ENCODE peak calls at places on chromosome 16, in ten cellular contexts. C, N, P, F, U, Z, W, Y, Q and O are unnamed samples.

GRCh38 chr16:27181020-27181419 is 22.3 kb upstream of the KDM8 start:
- DNase-seq in C (no peak), Y (peak), F (no peak), Q (no peak), U (no peak), W (no peak), N (no peak), P (no peak), Z (no peak), O (no peak)

GRCh38 chr16:1707193-1707790 is 1.3 kb downstream of the MAPK8IP3 start:
- DNase-seq in F (peak), U (no peak), Y (no peak), Z (no peak), N (no peak), P (peak), C (no peak), W (peak), Q (no peak), O (no peak)

GRCh38 chr16:6111390-6111789 is 1013.8 kb upstream of the EEF2KMT start:
- DNase-seq in F (no peak), Q (no peak), N (no peak), P (no peak), W (peak), Z (no peak), U (no peak), C (no peak), Y (no peak), O (no peak)

GRCh38 chr16:87332150-87332549 is 15.0 kb upstream of the C16orf95 start:
- DNase-seq in U (no peak), F (no peak), Q (no peak), P (no peak), N (no peak), Y (peak), C (no peak), Z (no peak), W (peak), O (no peak)

GRCh38 chr16:67530013-67530939 is 1.6 kb downstream of the RIPOR1 start:
- DNase-seq in C (peak), Y (peak), F (no peak), U (no peak), N (peak), W (peak), Z (no peak), Q (no peak), P (no peak), O (no peak)

GRCh38 chr16:87581867-87582220 is 20.5 kb upstream of the JPH3 start:
- DNase-seq in Z (no peak), W (peak), Q (no peak), U (peak), Y (peak), F (no peak), C (peak), N (peak), P (no peak), O (peak)

GRCh38 chr16:28915181-28915580 is 9.9 kb downstream of the RABEP2 start:
- DNase-seq in U (no peak), C (no peak), Q (no peak), Z (no peak), N (no peak), F (no peak), Y (no peak), W (peak), P (no peak), O (no peak)

GRCh38 chr16:78705694-78706093 is 606.2 kb downstream of the WWOX start:
- DNase-seq in F (peak), Z (no peak), W (peak), C (no peak), U (no peak), N (no peak), Q (peak), P (peak), Y (no peak), O (no peak)

GRCh38 chr16:75109732-75110243 is 6.8 kb downstream of the LDHD start:
- DNase-seq in P (no peak), Q (no peak), Y (peak), Z (no peak), U (no peak), N (peak), F (no peak), W (peak), C (no peak), O (no peak)

GRCh38 chr16:82260212-82260795 is 90.3 kb upstream of the MPHOSPH6 start:
- DNase-seq in N (no peak), Z (no peak), Y (no peak), Q (no peak), P (no peak), C (no peak), U (no peak), W (no peak), F (no peak), O (no peak)

GRCh38 chr16:30066882-30067583 is 1.5 kb downstream of the ALDOA start:
- DNase-seq in U (no peak), Q (no peak), Z (no peak), P (no peak), F (no peak), C (no peak), N (peak), W (no peak), Y (no peak), O (no peak)

GRCh38 chr16:86321491-86321890 is 188.8 kb upstream of the FOXF1 start:
- DNase-seq in Z (no peak), N (no peak), U (no peak), F (no peak), W (no peak), Y (no peak), Q (no peak), P (no peak), C (no peak), O (no peak)